ENCODE peak calls at places on chromosomes 16 and 17, in four cellular contexts. One of them, this sample, is unnamed. For H3K4me1, the result is how much of the 10 kb centered on the place peaks cover.

GRCh38 chr16:68076560-68076959 is 8.6 kb upstream of the NFATC3 start:
- DNase-seq in ascending aorta: no peak
- DNase-seq in hepatocyte: no peak
- DNase-seq in prostate gland: no peak
- DNase-seq in this sample: no peak

GRCh38 chr17:62178579-62178978 is 113.5 kb upstream of the MED13 start:
- DNase-seq in ascending aorta: no peak
- DNase-seq in hepatocyte: peak
- DNase-seq in prostate gland: no peak
- DNase-seq in this sample: no peak

GRCh38 chr17:7750321-7750821 is 32.8 kb downstream of the DNAH2 start:
- DNase-seq in ascending aorta: no peak
- DNase-seq in prostate gland: no peak
- DNase-seq in hepatocyte: no peak
- DNase-seq in this sample: no peak

GRCh38 chr16:53052519-53053501 is at the start of gene CHD9NB:
- DNase-seq in ascending aorta: peak
- DNase-seq in prostate gland: peak
- DNase-seq in hepatocyte: peak
- DNase-seq in this sample: peak

GRCh38 chr16:26614102-26614864 is 452.4 kb upstream of the C16orf82 start:
- DNase-seq in prostate gland: no peak
- DNase-seq in ascending aorta: no peak
- DNase-seq in hepatocyte: no peak
- DNase-seq in this sample: no peak

GRCh38 chr16:56776562-56776961 is 46.6 kb downstream of the NUP93 start:
- DNase-seq in ascending aorta: no peak
- DNase-seq in hepatocyte: peak
- DNase-seq in prostate gland: peak
- DNase-seq in this sample: no peak

GRCh38 chr16:69833357-69833781 is 71.2 kb downstream of the WWP2 start:
- DNase-seq in hepatocyte: no peak
- DNase-seq in prostate gland: no peak
- DNase-seq in ascending aorta: no peak
- DNase-seq in this sample: peak

GRCh38 chr17:59842901-59843652 is 49.7 kb downstream of the TUBD1 start:
- DNase-seq in prostate gland: peak
- DNase-seq in ascending aorta: no peak
- DNase-seq in hepatocyte: peak
- DNase-seq in this sample: no peak

GRCh38 chr17:50198026-50198669 is 3.3 kb downstream of the COL1A1 start:
- DNase-seq in prostate gland: peak
- DNase-seq in ascending aorta: peak
- DNase-seq in hepatocyte: peak
- DNase-seq in this sample: peak

GRCh38 chr16:54284319-54284930 is 2.2 kb downstream of the IRX3 start:
- DNase-seq in hepatocyte: peak
- DNase-seq in ascending aorta: peak
- DNase-seq in prostate gland: peak
- DNase-seq in this sample: no peak

GRCh38 chr16:56610017-56610608 is 1.7 kb downstream of the MT2A start:
- DNase-seq in ascending aorta: peak
- DNase-seq in prostate gland: peak
- DNase-seq in hepatocyte: peak
- DNase-seq in this sample: peak

GRCh38 chr16:79150626-79151025 is 449.9 kb downstream of the MAF start:
- DNase-seq in hepatocyte: no peak
- DNase-seq in ascending aorta: no peak
- DNase-seq in prostate gland: no peak
- DNase-seq in this sample: no peak

GRCh38 chr17:61551255-61551742 is 39.7 kb downstream of the NACA2 start:
- DNase-seq in ascending aorta: no peak
- DNase-seq in hepatocyte: peak
- DNase-seq in prostate gland: no peak
- DNase-seq in this sample: peak

GRCh38 chr17:74531231-74531761 is at the start of gene CD300LB:
- DNase-seq in hepatocyte: no peak
- DNase-seq in prostate gland: no peak
- DNase-seq in ascending aorta: peak
- DNase-seq in this sample: no peak

GRCh38 chr17:2282297-2282873 is 21.2 kb downstream of the SMG6 start:
- DNase-seq in prostate gland: no peak
- DNase-seq in ascending aorta: peak
- DNase-seq in hepatocyte: peak
- DNase-seq in this sample: no peak

GRCh38 chr16:14088155-14088753 is 17.1 kb downstream of the MRTFB start:
- DNase-seq in ascending aorta: no peak
- DNase-seq in hepatocyte: peak
- DNase-seq in prostate gland: no peak
- DNase-seq in this sample: no peak

GRCh38 chr17:77869041-77869595 is 89.4 kb upstream of the TNRC6C start:
- DNase-seq in ascending aorta: no peak
- DNase-seq in prostate gland: no peak
- DNase-seq in hepatocyte: no peak
- DNase-seq in this sample: no peak
- H3K27ac ChIP-seq in ascending aorta: no peak
- H3K27ac ChIP-seq in prostate gland: no peak
- H3K27ac ChIP-seq in hepatocyte: no peak
- H3K27ac ChIP-seq in this sample: no peak

GRCh38 chr17:4944554-4945175 is 3.7 kb downstream of the PFN1 start:
- DNase-seq in hepatocyte: no peak
- DNase-seq in ascending aorta: no peak
- DNase-seq in prostate gland: no peak
- DNase-seq in this sample: no peak
- H3K4me1 ChIP-seq in hepatocyte: under half
- H3K4me1 ChIP-seq in ascending aorta: under half
- H3K4me1 ChIP-seq in prostate gland: under half
- H3K4me1 ChIP-seq in this sample: under half

GRCh38 chr17:44915727-44916058 is 393 bp upstream of the GFAP start:
- DNase-seq in hepatocyte: no peak
- DNase-seq in prostate gland: no peak
- DNase-seq in ascending aorta: no peak
- DNase-seq in this sample: no peak

GRCh38 chr17:44917456-44917855 is 2.2 kb upstream of the GFAP start:
- DNase-seq in ascending aorta: no peak
- DNase-seq in hepatocyte: no peak
- DNase-seq in prostate gland: no peak
- DNase-seq in this sample: no peak

GRCh38 chr17:44916781-44917241 is 1.5 kb upstream of the GFAP start:
- DNase-seq in prostate gland: peak
- DNase-seq in ascending aorta: peak
- DNase-seq in hepatocyte: peak
- DNase-seq in this sample: no peak

GRCh38 chr17:44915321-44915726 is at the start of gene GFAP:
- DNase-seq in ascending aorta: no peak
- DNase-seq in hepatocyte: peak
- DNase-seq in prostate gland: no peak
- DNase-seq in this sample: no peak

GRCh38 chr17:44916059-44916780 is 920 bp upstream of the GFAP start:
- DNase-seq in hepatocyte: peak
- DNase-seq in ascending aorta: no peak
- DNase-seq in prostate gland: no peak
- DNase-seq in this sample: no peak
- H3K27ac ChIP-seq in hepatocyte: no peak
- H3K27ac ChIP-seq in ascending aorta: peak
- H3K27ac ChIP-seq in prostate gland: no peak
- H3K27ac ChIP-seq in this sample: no peak

GRCh38 chr17:80785477-80786178 is 206.0 kb upstream of the CHMP6 start:
- DNase-seq in ascending aorta: peak
- DNase-seq in prostate gland: no peak
- DNase-seq in hepatocyte: no peak
- DNase-seq in this sample: no peak
- H3K4me1 ChIP-seq in ascending aorta: under half
- H3K4me1 ChIP-seq in prostate gland: under half
- H3K4me1 ChIP-seq in hepatocyte: under half
- H3K4me1 ChIP-seq in this sample: under half

DNA sequence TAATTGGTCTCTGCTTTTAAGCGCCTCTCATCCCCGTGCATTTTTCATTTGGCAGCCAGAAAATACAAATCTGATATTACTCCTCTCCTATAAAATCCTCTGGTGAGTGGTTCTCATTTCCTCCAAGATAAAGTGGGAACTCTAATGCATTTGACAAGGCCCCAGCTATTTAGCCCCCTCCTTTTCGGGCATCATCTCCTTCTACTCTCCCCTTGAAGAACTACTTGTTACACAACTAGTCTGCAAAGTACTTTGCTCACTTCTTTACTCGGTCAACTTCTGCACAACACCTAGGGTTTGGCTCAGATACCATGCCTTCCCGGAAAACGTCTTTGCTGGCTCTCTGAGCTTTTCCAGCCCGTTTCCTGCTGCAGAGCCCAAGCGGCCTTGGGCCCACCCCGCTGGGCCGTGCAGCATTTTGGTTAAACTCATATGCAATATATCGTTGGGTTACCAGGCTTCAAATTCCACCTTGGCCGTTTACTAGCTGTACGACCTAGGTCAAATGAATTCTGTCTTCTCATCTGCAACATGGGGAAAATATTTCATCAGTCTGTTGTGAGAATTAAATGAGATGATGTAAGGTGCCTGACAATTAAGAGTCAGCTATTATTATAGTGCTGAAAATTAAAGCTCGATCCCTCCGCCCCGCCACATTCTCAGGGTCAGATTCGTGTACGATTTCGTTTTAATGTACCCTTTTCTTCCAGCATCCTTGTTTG is 883 bp upstream of the TAF15 start:
- DNase-seq in ascending aorta: no peak
- DNase-seq in prostate gland: no peak
- DNase-seq in hepatocyte: no peak
- DNase-seq in this sample: no peak
- H3K27ac ChIP-seq in ascending aorta: peak
- H3K27ac ChIP-seq in prostate gland: peak
- H3K27ac ChIP-seq in hepatocyte: peak
- H3K27ac ChIP-seq in this sample: peak

DNA sequence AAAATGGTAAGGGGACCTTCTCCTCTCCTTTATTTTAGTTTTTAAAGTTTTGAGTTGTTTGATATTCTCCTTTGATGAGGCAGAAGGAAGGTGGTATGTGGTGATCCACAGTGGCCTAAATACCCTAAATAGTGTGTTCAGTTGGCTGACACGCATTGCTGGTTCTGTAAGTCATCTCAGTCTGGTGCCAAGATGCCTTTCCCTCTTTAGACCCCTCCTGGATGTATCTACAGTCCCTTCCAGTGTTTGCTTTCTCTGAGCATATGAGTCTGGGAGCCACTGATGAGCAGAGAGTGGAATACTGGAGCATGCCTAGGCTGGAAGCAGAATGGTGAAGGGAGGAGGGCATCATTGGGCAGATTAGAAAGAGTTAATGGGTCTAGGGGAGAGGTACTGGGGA is 64.5 kb downstream of the NEUROD2 start:
- DNase-seq in prostate gland: no peak
- DNase-seq in ascending aorta: peak
- DNase-seq in hepatocyte: no peak
- DNase-seq in this sample: no peak
- H3K4me1 ChIP-seq in prostate gland: under half
- H3K4me1 ChIP-seq in ascending aorta: under half
- H3K4me1 ChIP-seq in hepatocyte: under half
- H3K4me1 ChIP-seq in this sample: under half